ENCODE peak calls at places on chromosomes 13 and 19, in five cellular contexts. R is mucosa of descending colon, X is BJ, H is Caco-2, Z is epithelial cell of proximal tubule. S is an unnamed sample.

GRCh38 chr19:38647966-38648788 is 728 bp downstream of the ACTN4 start:
- DNase-seq in H (no peak), Z (no peak), R (peak; percentile 51), X (no peak), S (no peak)

GRCh38 chr13:76717092-76717491 is 169.1 kb downstream of the KCTD12 start:
- DNase-seq in H (no peak), Z (no peak), X (no peak), R (no peak), S (no peak)

GRCh38 chr19:8131517-8131916 is 17.9 kb downstream of the FBN3 start:
- DNase-seq in X (no peak), Z (no peak), H (no peak), R (no peak), S (no peak)

GRCh38 chr13:40485611-40486517 is 180.6 kb downstream of the FOXO1 start:
- DNase-seq in H (no peak), Z (no peak), X (no peak), R (no peak), S (no peak)

GRCh38 chr19:43765109-43765876 is 10.5 kb upstream of the SMG9 start:
- DNase-seq in H (peak; percentile 61), X (peak; percentile 92), R (peak; percentile 86), Z (no peak), S (peak; percentile 81)

GRCh38 chr13:107370036-107370785 is 802.3 kb upstream of the ARGLU1 start:
- DNase-seq in H (no peak), X (no peak), Z (peak; percentile 71), R (no peak), S (peak; percentile 27)

GRCh38 chr13:23852351-23852750 is 36.8 kb downstream of the MIPEP start:
- DNase-seq in H (no peak), X (no peak), Z (no peak), R (no peak), S (no peak)

GRCh38 chr13:37138169-37138568 is 32.7 kb upstream of the CSNK1A1L start:
- DNase-seq in Z (no peak), R (no peak), H (no peak), X (no peak), S (no peak)

GRCh38 chr19:4970558-4971423 is 1.9 kb downstream of the KDM4B start:
- DNase-seq in X (no peak), H (no peak), Z (no peak), R (no peak), S (no peak)

GRCh38 chr13:99357149-99357596 is 50.0 kb upstream of the GPR183 start:
- DNase-seq in R (no peak), X (no peak), H (no peak), Z (no peak), S (peak; percentile 24)

GRCh38 chr19:11370744-11371143 is 3.7 kb upstream of the SWSAP1 start:
- DNase-seq in Z (no peak), H (no peak), X (no peak), R (no peak), S (no peak)

GRCh38 chr13:97600438-97601080 is 166.6 kb downstream of the RAP2A start:
- DNase-seq in R (no peak), H (no peak), Z (no peak), X (peak; percentile 4), S (peak; percentile 33)

GRCh38 chr13:113183450-113184129 is 24.9 kb downstream of the PCID2 start:
- DNase-seq in Z (no peak), R (no peak), X (no peak), H (no peak), S (no peak)

GRCh38 chr13:113186061-113186900 is 22.2 kb downstream of the PCID2 start:
- DNase-seq in H (no peak), Z (no peak), R (no peak), X (no peak), S (no peak)

GRCh38 chr13:113187905-113188595 is 20.4 kb downstream of the PCID2 start:
- DNase-seq in Z (no peak), R (no peak), H (no peak), X (no peak), S (no peak)

GRCh38 chr13:113184568-113185440 is 23.7 kb downstream of the PCID2 start:
- DNase-seq in Z (no peak), X (no peak), R (no peak), H (no peak), S (no peak)

DNA sequence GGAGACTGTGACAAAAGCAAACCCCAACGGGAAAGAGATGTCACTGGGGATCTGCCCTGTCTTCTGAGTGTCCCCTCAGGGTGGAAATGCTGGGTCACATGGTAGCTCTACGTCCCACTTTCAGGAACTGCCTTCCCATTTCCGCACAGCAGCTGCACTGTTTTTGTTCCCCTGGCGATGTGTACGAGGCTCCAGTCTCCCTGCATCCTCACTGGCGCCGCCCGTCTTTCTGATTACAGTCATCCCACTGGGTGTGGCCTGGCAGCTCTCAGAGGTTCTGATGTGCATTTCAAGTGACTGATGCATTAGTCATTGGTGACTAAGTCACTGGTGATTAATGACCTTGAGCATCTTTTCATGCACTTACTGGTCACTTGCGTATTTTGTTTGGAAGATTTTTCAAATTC is 21.2 kb downstream of the PCID2 start:
- DNase-seq in X (peak; percentile 99), H (peak; percentile 82), R (peak; percentile 80), Z (peak; percentile 92), S (peak; percentile 93)
- H3K4me3 ChIP-seq in X (peak overlapping the region; percentile 25), H (no peak overlapping the region), R (no peak overlapping the region), Z (no peak overlapping the region), S (no peak overlapping the region)

GRCh38 chr19:45782162-45782623 is at the start of gene DMPK:
- DNase-seq in R (no peak), Z (no peak), H (peak; percentile 47), X (no peak), S (no peak)

GRCh38 chr19:45782820-45783785 is 813 bp upstream of the DMPK start:
- DNase-seq in X (peak; percentile 42), R (no peak), Z (no peak), H (no peak), S (no peak)

GRCh38 chr19:45780146-45780447 is 2.2 kb downstream of the DMPK start:
- DNase-seq in X (no peak), Z (no peak), R (no peak), H (no peak), S (no peak)

GRCh38 chr19:45780448-45781281 is 1.6 kb downstream of the DMPK start:
- DNase-seq in X (no peak), R (no peak), H (no peak), Z (no peak), S (no peak)

GRCh38 chr19:45781282-45782161 is 768 bp downstream of the DMPK start:
- DNase-seq in H (no peak), Z (no peak), R (peak; percentile 71), X (no peak), S (no peak)
- H3K4me3 ChIP-seq in H (peak overlapping the region; percentile 21), Z (no peak overlapping the region), R (no peak overlapping the region), X (peak overlapping the region; percentile 77), S (peak overlapping the region; percentile 24)

GRCh38 chr13:45122941-45123340 is 2.6 kb downstream of the GTF2F2 start:
- DNase-seq in R (no peak), H (no peak), X (no peak), Z (no peak), S (no peak)

GRCh38 chr13:45119469-45119989 is 781 bp upstream of the GTF2F2 start:
- DNase-seq in Z (no peak), R (no peak), X (no peak), H (no peak), S (peak; percentile 53)

GRCh38 chr13:45120967-45121366 is 657 bp downstream of the GTF2F2 start:
- DNase-seq in H (no peak), R (no peak), X (no peak), Z (no peak), S (no peak)

GRCh38 chr13:45119990-45120864 is at the start of gene GTF2F2:
- DNase-seq in H (peak; percentile 92), R (peak; percentile 92), X (peak; percentile 55), Z (peak; percentile 46), S (peak; percentile 82)

GRCh38 chr13:45121421-45121820 is 1.1 kb downstream of the GTF2F2 start:
- DNase-seq in R (no peak), Z (peak; percentile 48), H (no peak), X (no peak), S (peak; percentile 39)
- H3K4me3 ChIP-seq in R (no peak overlapping the region), Z (peak overlapping the region; percentile 68), H (peak overlapping the region; percentile 64), X (peak overlapping the region; percentile 80), S (peak overlapping the region; percentile 84)

DNA sequence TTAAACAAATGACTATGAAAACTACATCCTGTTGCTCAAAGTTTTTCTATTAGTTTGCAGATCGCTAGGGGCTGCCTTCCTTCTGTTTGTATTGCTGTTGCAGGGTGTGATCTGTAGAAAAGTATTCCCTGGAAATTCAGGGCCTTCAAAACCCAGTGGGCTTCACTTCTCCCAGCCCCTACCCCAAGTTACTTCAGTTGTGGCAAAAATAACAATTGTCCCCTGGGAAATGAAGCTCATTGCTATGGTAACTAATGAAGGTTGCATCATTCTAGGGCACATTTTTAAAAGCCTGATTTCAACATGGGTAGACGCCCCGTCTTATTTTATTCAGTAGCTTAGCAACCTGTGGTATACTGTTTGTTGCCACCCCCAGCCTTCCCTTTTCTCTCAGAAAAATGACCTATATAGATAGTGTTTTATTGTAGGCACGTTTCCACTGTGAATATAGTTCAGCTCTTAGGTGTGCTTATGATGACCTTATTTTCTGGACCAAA is 60.9 kb downstream of the WDFY2 start:
- DNase-seq in R (no peak), Z (no peak), H (no peak), X (peak; percentile 46), S (peak; percentile 46)
- H3K4me3 ChIP-seq in R (no peak overlapping the region), Z (no peak overlapping the region), H (no peak overlapping the region), X (no peak overlapping the region), S (no peak overlapping the region)

GRCh38 chr13:101415358-101416174 is 742 bp downstream of the NALCN start:
- DNase-seq in X (no peak), R (no peak), Z (no peak), H (no peak), S (no peak)
- H3K4me3 ChIP-seq in X (peak overlapping the region; percentile 56), R (no peak overlapping the region), Z (peak overlapping the region; percentile 59), H (no peak overlapping the region), S (peak overlapping the region; percentile 52)

GRCh38 chr13:47112205-47112896 is 215.5 kb upstream of the HTR2A start:
- DNase-seq in Z (no peak), H (no peak), R (no peak), X (no peak), S (no peak)
- H3K4me3 ChIP-seq in Z (no peak overlapping the region), H (no peak overlapping the region), R (no peak overlapping the region), X (no peak overlapping the region), S (no peak overlapping the region)

DNA sequence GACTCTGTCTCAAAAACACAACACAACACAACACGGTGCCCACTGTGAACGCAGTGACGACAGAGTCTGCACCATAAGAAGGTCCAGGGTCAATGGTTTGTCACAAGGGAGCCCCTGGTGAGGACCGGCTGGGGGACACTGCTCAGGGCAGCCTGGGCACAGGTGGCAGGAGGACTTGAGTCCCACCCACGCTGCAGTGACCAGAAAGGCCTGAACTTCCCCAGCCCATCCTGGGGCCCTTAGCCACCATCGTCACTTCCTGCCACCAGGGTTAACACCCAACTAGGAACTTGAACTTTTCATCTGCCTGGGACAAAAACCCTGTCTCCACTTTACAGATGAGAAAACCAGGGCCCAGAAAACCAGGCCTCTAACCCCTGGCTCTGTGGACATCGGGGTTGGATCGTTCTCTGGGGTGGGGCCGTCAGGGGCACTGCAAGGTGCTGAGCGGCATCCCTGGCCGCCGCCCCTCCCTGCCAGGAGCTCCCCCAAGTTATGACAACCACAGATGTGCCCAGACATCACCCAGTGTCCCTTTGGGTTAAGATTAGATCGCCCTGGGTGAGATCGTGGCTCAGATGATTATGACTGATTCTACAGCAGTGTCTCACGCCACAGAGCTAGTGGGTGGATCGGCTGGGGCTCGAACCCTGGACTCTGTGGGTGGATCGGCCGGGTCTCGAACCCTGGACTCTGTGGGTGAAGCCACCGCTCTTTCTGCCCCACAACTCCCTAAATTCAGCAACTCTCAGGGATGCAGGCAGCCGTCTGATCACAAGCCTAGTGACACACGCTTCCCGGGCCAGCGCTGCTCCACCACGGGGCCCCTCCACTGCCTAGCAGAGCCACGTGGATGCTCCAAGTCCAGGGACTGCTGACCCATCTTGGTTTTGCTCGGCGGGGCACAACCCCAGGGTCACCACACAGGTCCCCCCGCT is 14.0 kb downstream of the MOB3A start:
- DNase-seq in Z (no peak), R (peak; percentile 79), X (no peak), H (no peak), S (no peak)
- H3K4me3 ChIP-seq in Z (no peak overlapping the region), R (no peak overlapping the region), X (no peak overlapping the region), H (no peak overlapping the region), S (no peak overlapping the region)

S was measured in astrocyte of the cerebellum.